ENCODE peak calls at places on chromosomes 7 and 10, in four cellular contexts. L is A549, D is HepG2, V is Panc1. K is an unnamed sample.

GRCh38 chr10:58030208-58030607 is 237.5 kb downstream of the IPMK start:
- DNase-seq in D (no peak), V (no peak), L (no peak), K (no peak)

GRCh38 chr10:110711382-110711781 is 67.2 kb downstream of the RBM20 start:
- DNase-seq in V (no peak), D (no peak), L (no peak), K (no peak)

GRCh38 chr7:114141415-114141814 is 222.6 kb upstream of the PPP1R3A start:
- DNase-seq in V (no peak), D (no peak), L (no peak), K (peak)

GRCh38 chr10:100972115-100972903 is 3.0 kb downstream of the SEMA4G start:
- DNase-seq in V (no peak), D (no peak), L (no peak), K (no peak)

GRCh38 chr7:70919491-70920073 is 212.4 kb upstream of the GALNT17 start:
- DNase-seq in L (no peak), V (no peak), D (no peak), K (no peak)

GRCh38 chr7:2010551-2011265 is 222.0 kb downstream of the MAD1L1 start:
- DNase-seq in L (no peak), V (no peak), D (no peak), K (no peak)

GRCh38 chr10:28915989-28916588 is 238.8 kb downstream of the BAMBI start:
- DNase-seq in V (no peak), D (peak), L (no peak), K (no peak)

GRCh38 chr10:48450811-48451466 is 144.5 kb downstream of the MAPK8 start:
- DNase-seq in V (no peak), D (no peak), L (no peak), K (no peak)

GRCh38 chr7:139451638-139452037 is 31.8 kb downstream of the KLRG2 start:
- DNase-seq in L (no peak), V (no peak), D (no peak), K (no peak)

GRCh38 chr10:68125770-68126169 is 16.5 kb downstream of the MYPN start:
- DNase-seq in D (no peak), L (peak), V (no peak), K (no peak)

GRCh38 chr10:98673156-98673765 is 226.5 kb upstream of the HPS1 start:
- DNase-seq in L (no peak), D (no peak), V (no peak), K (no peak)

GRCh38 chr10:71868192-71868697 is 17.2 kb upstream of the PSAP start:
- DNase-seq in L (peak), V (peak), D (peak), K (no peak)

GRCh38 chr10:86363184-86363832 is 3.3 kb downstream of the GRID1 start:
- DNase-seq in V (no peak), D (no peak), L (peak), K (peak)

GRCh38 chr10:32374605-32375004 is 27.6 kb upstream of the EPC1 start:
- DNase-seq in D (no peak), L (no peak), V (no peak), K (no peak)

GRCh38 chr10:15141136-15142067 is 27.1 kb downstream of the NMT2 start:
- DNase-seq in D (peak), L (no peak), V (no peak), K (no peak)

GRCh38 chr10:15136129-15136726 is 32.3 kb downstream of the NMT2 start:
- DNase-seq in D (no peak), V (no peak), L (no peak), K (no peak)

GRCh38 chr10:15137636-15138035 is 30.9 kb downstream of the NMT2 start:
- DNase-seq in D (no peak), L (no peak), V (no peak), K (no peak)

GRCh38 chr10:15140640-15141039 is 27.9 kb downstream of the NMT2 start:
- DNase-seq in L (no peak), V (no peak), D (no peak), K (no peak)

DNA sequence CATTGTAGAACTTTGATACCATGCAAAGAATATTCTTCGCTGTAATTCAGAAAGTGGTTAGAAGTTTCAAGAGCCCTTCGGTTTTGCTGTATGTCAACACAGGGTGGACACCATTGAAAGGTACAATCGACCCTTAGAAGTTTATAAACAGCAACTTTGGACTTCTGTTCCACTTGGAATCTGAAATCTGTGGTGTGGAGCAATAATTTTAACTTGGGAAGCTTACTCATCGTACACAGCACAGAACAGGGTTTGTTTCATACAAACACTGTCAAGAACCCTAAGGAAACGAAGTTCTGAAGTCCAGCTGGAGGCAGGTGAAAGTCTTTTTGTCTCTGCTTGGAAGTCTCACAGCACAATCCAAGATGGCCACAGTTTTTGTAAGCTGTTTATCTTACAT is 31.5 kb downstream of the NMT2 start:
- DNase-seq in D (peak), V (no peak), L (no peak), K (no peak)
- TF ChIP-seq REST in D (no peak), V (no peak), L (no peak), K (no peak)

DNA sequence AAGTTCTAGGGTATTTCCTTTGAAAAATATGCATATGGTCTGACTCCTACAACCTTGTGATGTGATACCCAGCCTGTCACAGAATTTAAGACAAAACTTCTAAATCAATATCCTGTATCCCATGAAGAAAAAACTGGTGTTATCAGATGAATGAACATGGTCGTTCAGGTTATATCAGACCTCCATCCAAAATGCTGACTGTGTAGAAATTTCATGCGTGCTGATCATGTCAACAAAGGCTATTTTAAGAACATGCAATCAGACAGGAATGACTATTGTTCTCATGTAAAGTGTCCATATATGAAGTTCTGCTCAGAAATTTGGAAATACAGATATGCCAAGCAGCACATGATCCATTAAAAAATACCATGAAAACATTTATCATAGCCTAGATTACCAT is 62.3 kb downstream of the NEBL start:
- DNase-seq in L (no peak), V (no peak), D (no peak), K (no peak)
- TF ChIP-seq REST in L (no peak), V (no peak), D (no peak), K (no peak)

GRCh38 chr7:127585044-127585953 is at the start of gene GCC1:
- DNase-seq in V (peak), D (peak), L (peak), K (peak)
- TF ChIP-seq REST in V (no peak), D (peak), L (no peak), K (no peak)

GRCh38 chr10:97067716-97068391 is 117.9 kb downstream of the SLIT1 start:
- DNase-seq in V (no peak), L (peak), D (no peak), K (peak)

GRCh38 chr10:97063983-97064837 is 121.5 kb downstream of the SLIT1 start:
- DNase-seq in L (no peak), D (no peak), V (no peak), K (no peak)

GRCh38 chr10:97066877-97067555 is 118.7 kb downstream of the SLIT1 start:
- DNase-seq in D (no peak), L (no peak), V (no peak), K (no peak)

GRCh38 chr10:97065128-97065527 is 120.6 kb downstream of the SLIT1 start:
- DNase-seq in V (no peak), D (no peak), L (peak), K (no peak)

GRCh38 chr10:97065686-97066679 is 119.8 kb downstream of the SLIT1 start:
- DNase-seq in V (no peak), L (no peak), D (no peak), K (peak)
- TF ChIP-seq REST in V (no peak), L (no peak), D (no peak), K (peak)

GRCh38 chr7:69871213-69871885 is 273.1 kb downstream of the AUTS2 start:
- DNase-seq in D (no peak), V (peak), L (peak), K (no peak)
- TF ChIP-seq REST in D (no peak), V (no peak), L (no peak), K (no peak)